ENCODE peak calls at places on chromosome 5, in eight cellular contexts. O is stimulated activated CD8-positive, alpha-beta memory T cell treated with anti-CD3 and anti-CD28 coated beads, Interleukin-15, amount 100 ng/mL, for 4 hours; Q is fibroblast of the aortic adventitia; S is psoas muscle; I is NCI-H1092; J is NCI-H1105; F is nephron progenitor cell; V is activated CD8-positive, alpha-beta memory T cell treated with anti-CD3 and anti-CD28 coated beads, Interleukin-2, amount 50 U/mL, for 48 hours. H is an unnamed sample.
A peak's percentile ranks its signal among the peaks of the same experiment; 100 is the strongest.

GRCh38 chr5:135437796-135438560 is 9.2 kb downstream of the DCANP1 start:
- DNase-seq in O (no peak), Q (peak; percentile 95), S (peak; percentile 82), I (peak; percentile 62), J (peak; percentile 19), F (no peak), V (peak; percentile 29), H (no peak)

GRCh38 chr5:150636391-150637244 is 3.8 kb upstream of the SYNPO start:
- DNase-seq in O (no peak), Q (peak; percentile 70), S (peak; percentile 69), I (no peak), J (no peak), F (no peak), V (no peak), H (no peak)

GRCh38 chr5:1012900-1013237 is 4.3 kb downstream of the NKD2 start:
- DNase-seq in O (no peak), Q (no peak), S (peak; percentile 2), I (no peak), J (no peak), F (no peak), V (no peak), H (no peak)

GRCh38 chr5:116520706-116521105 is 53.9 kb downstream of the SEMA6A start:
- DNase-seq in O (no peak), Q (no peak), S (peak; percentile 21), I (no peak), J (no peak), F (no peak), V (no peak), H (no peak)

GRCh38 chr5:180120221-180121101 is 48.9 kb upstream of the RNF130 start:
- DNase-seq in O (no peak), Q (no peak), S (no peak), I (no peak), J (no peak), F (no peak), V (no peak), H (no peak)

GRCh38 chr5:150158170-150158949 is 2.7 kb upstream of the PDGFRB start:
- DNase-seq in O (no peak), Q (peak; percentile 63), S (peak; percentile 55), I (no peak), J (no peak), F (peak; percentile 75), V (no peak), H (no peak)

GRCh38 chr5:34658023-34658422 is 1.9 kb downstream of the RAI14 start:
- DNase-seq in O (no peak), Q (peak; percentile 36), S (no peak), I (no peak), J (no peak), F (no peak), V (no peak), H (no peak)

GRCh38 chr5:40681351-40682311 is 1.9 kb downstream of the PTGER4 start:
- DNase-seq in O (no peak), Q (no peak), S (peak; percentile 42), I (no peak), J (no peak), F (peak; percentile 37), V (peak; percentile 77), H (no peak)

GRCh38 chr5:137622850-137623249 is 113.0 kb downstream of the KLHL3 start:
- DNase-seq in O (no peak), Q (peak; percentile 65), S (peak; percentile 80), I (no peak), J (no peak), F (no peak), V (no peak), H (no peak)

GRCh38 chr5:83472508-83473343 is 1.2 kb downstream of the VCAN start:
- DNase-seq in O (no peak), Q (no peak), S (peak; percentile 60), I (no peak), J (no peak), F (peak; percentile 65), V (peak; percentile 57), H (no peak)

GRCh38 chr5:3019045-3019444 is 267.6 kb upstream of the IRX2 start:
- DNase-seq in O (no peak), Q (no peak), S (no peak), I (no peak), J (no peak), F (no peak), V (no peak), H (no peak)

GRCh38 chr5:37326536-37326935 is 44.4 kb downstream of the NUP155 start:
- DNase-seq in O (no peak), Q (no peak), S (no peak), I (no peak), J (no peak), F (no peak), V (no peak), H (no peak)

GRCh38 chr5:102974177-102974576 is 145.8 kb downstream of the GIN1 start:
- DNase-seq in O (no peak), Q (no peak), S (no peak), I (no peak), J (no peak), F (no peak), V (no peak), H (no peak)

GRCh38 chr5:82560966-82561365 is 282.8 kb upstream of the RPS23 start:
- DNase-seq in O (no peak), Q (no peak), S (no peak), I (no peak), J (no peak), F (no peak), V (no peak), H (no peak)

GRCh38 chr5:149605998-149606721 is 24.9 kb downstream of the ARHGEF37 start:
- DNase-seq in O (no peak), Q (peak; percentile 92), S (peak; percentile 32), I (no peak), J (no peak), F (no peak), V (no peak), H (no peak)

GRCh38 chr5:68898961-68899471 is 194.8 kb upstream of the SLC30A5 start:
- DNase-seq in O (no peak), Q (peak; percentile 46), S (no peak), I (peak; percentile 38), J (peak; percentile 34), F (no peak), V (no peak), H (no peak)

GRCh38 chr5:147949711-147950573 is 43.6 kb upstream of the C5orf46 start:
- DNase-seq in O (no peak), Q (peak; percentile 63), S (no peak), I (peak; percentile 4), J (peak; percentile 13), F (no peak), V (no peak), H (no peak)

GRCh38 chr5:434443-435146 is 8.4 kb upstream of the EXOC3 start:
- DNase-seq in O (no peak), Q (no peak), S (no peak), I (no peak), J (no peak), F (no peak), V (no peak), H (no peak)

GRCh38 chr5:180072256-180072548 is 643 bp upstream of the RNF130 start:
- DNase-seq in O (no peak), Q (no peak), S (no peak), I (no peak), J (no peak), F (no peak), V (no peak), H (no peak)

GRCh38 chr5:150045512-150045911 is 40.8 kb downstream of the CSF1R start:
- DNase-seq in O (no peak), Q (no peak), S (no peak), I (no peak), J (no peak), F (no peak), V (no peak), H (no peak)